ENCODE peak calls at places on chromosomes 6 and 20, in six cellular contexts. One of them, this sample, is unnamed.

GRCh38 chr20:20562507-20562906 is 149.9 kb downstream of the RALGAPA2 start:
- DNase-seq in IMR-90: no peak
- DNase-seq in H1: no peak
- DNase-seq in mesenchymal stem cell: no peak
- DNase-seq in neuronal stem cell: no peak
- DNase-seq in trophoblast cell: no peak
- DNase-seq in this sample: no peak

GRCh38 chr6:40528051-40528450 is 59.1 kb downstream of the LRFN2 start:
- DNase-seq in IMR-90: no peak
- DNase-seq in H1: no peak
- DNase-seq in mesenchymal stem cell: no peak
- DNase-seq in neuronal stem cell: no peak
- DNase-seq in trophoblast cell: no peak
- DNase-seq in this sample: no peak

GRCh38 chr6:141610741-141611140 is 522.0 kb upstream of the GJE1 start:
- DNase-seq in IMR-90: peak; percentile 51
- DNase-seq in H1: no peak
- DNase-seq in mesenchymal stem cell: peak; percentile 63
- DNase-seq in neuronal stem cell: no peak
- DNase-seq in trophoblast cell: peak; percentile 66
- DNase-seq in this sample: no peak

GRCh38 chr6:119895626-119896025 is 546.1 kb upstream of the MAN1A1 start:
- DNase-seq in IMR-90: no peak
- DNase-seq in H1: no peak
- DNase-seq in mesenchymal stem cell: no peak
- DNase-seq in neuronal stem cell: no peak
- DNase-seq in trophoblast cell: peak; percentile 79
- DNase-seq in this sample: no peak

GRCh38 chr20:63686492-63687321 is 9.7 kb upstream of the TNFRSF6B start:
- DNase-seq in IMR-90: peak; percentile 80
- DNase-seq in H1: no peak
- DNase-seq in mesenchymal stem cell: peak; percentile 96
- DNase-seq in neuronal stem cell: no peak
- DNase-seq in trophoblast cell: peak; percentile 88
- DNase-seq in this sample: no peak

GRCh38 chr6:36633915-36634314 is 39.8 kb downstream of the SRSF3 start:
- DNase-seq in IMR-90: peak; percentile 87
- DNase-seq in H1: no peak
- DNase-seq in mesenchymal stem cell: peak; percentile 72
- DNase-seq in neuronal stem cell: no peak
- DNase-seq in trophoblast cell: no peak
- DNase-seq in this sample: no peak

GRCh38 chr6:30378290-30378937 is 33.5 kb downstream of the RPP21 start:
- DNase-seq in IMR-90: peak; percentile 19
- DNase-seq in H1: no peak
- DNase-seq in mesenchymal stem cell: peak; percentile 34
- DNase-seq in neuronal stem cell: peak; percentile 41
- DNase-seq in trophoblast cell: no peak
- DNase-seq in this sample: no peak

GRCh38 chr6:14193524-14193923 is 76.0 kb downstream of the CD83 start:
- DNase-seq in IMR-90: no peak
- DNase-seq in H1: no peak
- DNase-seq in mesenchymal stem cell: no peak
- DNase-seq in neuronal stem cell: no peak
- DNase-seq in trophoblast cell: no peak
- DNase-seq in this sample: no peak

GRCh38 chr6:3383525-3383924 is 73.3 kb downstream of the SLC22A23 start:
- DNase-seq in IMR-90: peak; percentile 72
- DNase-seq in H1: no peak
- DNase-seq in mesenchymal stem cell: peak; percentile 28
- DNase-seq in neuronal stem cell: no peak
- DNase-seq in trophoblast cell: no peak
- DNase-seq in this sample: no peak

GRCh38 chr20:38255389-38255788 is 5.1 kb downstream of the KIAA1755 start:
- DNase-seq in IMR-90: peak; percentile 59
- DNase-seq in H1: no peak
- DNase-seq in mesenchymal stem cell: no peak
- DNase-seq in neuronal stem cell: no peak
- DNase-seq in trophoblast cell: no peak
- DNase-seq in this sample: no peak

GRCh38 chr6:6315660-6316059 is 4.8 kb downstream of the F13A1 start:
- DNase-seq in IMR-90: peak; percentile 11
- DNase-seq in H1: peak; percentile 69
- DNase-seq in mesenchymal stem cell: peak; percentile 39
- DNase-seq in neuronal stem cell: peak; percentile 44
- DNase-seq in trophoblast cell: peak; percentile 20
- DNase-seq in this sample: peak; percentile 57

GRCh38 chr6:111817451-111818146 is 55.7 kb downstream of the FYN start:
- DNase-seq in IMR-90: no peak
- DNase-seq in H1: no peak
- DNase-seq in mesenchymal stem cell: no peak
- DNase-seq in neuronal stem cell: no peak
- DNase-seq in trophoblast cell: no peak
- DNase-seq in this sample: no peak

GRCh38 chr6:112183271-112183671 is 71.1 kb downstream of the LAMA4 start:
- DNase-seq in IMR-90: peak; percentile 70
- DNase-seq in H1: no peak
- DNase-seq in mesenchymal stem cell: peak; percentile 16
- DNase-seq in neuronal stem cell: no peak
- DNase-seq in trophoblast cell: peak; percentile 47
- DNase-seq in this sample: no peak

GRCh38 chr20:17622086-17622850 is 52.4 kb downstream of the DSTN start:
- DNase-seq in IMR-90: no peak
- DNase-seq in H1: no peak
- DNase-seq in mesenchymal stem cell: no peak
- DNase-seq in neuronal stem cell: no peak
- DNase-seq in trophoblast cell: no peak
- DNase-seq in this sample: no peak

GRCh38 chr6:33698494-33698893 is 13.0 kb downstream of the UQCC2 start:
- DNase-seq in IMR-90: no peak
- DNase-seq in H1: no peak
- DNase-seq in mesenchymal stem cell: no peak
- DNase-seq in neuronal stem cell: no peak
- DNase-seq in trophoblast cell: no peak
- DNase-seq in this sample: no peak

GRCh38 chr6:82711105-82711829 is 347.6 kb downstream of the TPBG start:
- DNase-seq in IMR-90: no peak
- DNase-seq in H1: no peak
- DNase-seq in mesenchymal stem cell: no peak
- DNase-seq in neuronal stem cell: no peak
- DNase-seq in trophoblast cell: no peak
- DNase-seq in this sample: no peak

GRCh38 chr20:33791959-33792597 is 19.1 kb upstream of the CHMP4B start:
- DNase-seq in IMR-90: peak; percentile 37
- DNase-seq in H1: peak; percentile 91
- DNase-seq in mesenchymal stem cell: peak; percentile 45
- DNase-seq in neuronal stem cell: no peak
- DNase-seq in trophoblast cell: no peak
- DNase-seq in this sample: peak; percentile 64

GRCh38 chr6:27214126-27214601 is 33.3 kb upstream of the PRSS16 start:
- DNase-seq in IMR-90: no peak
- DNase-seq in H1: peak; percentile 69
- DNase-seq in mesenchymal stem cell: peak; percentile 29
- DNase-seq in neuronal stem cell: no peak
- DNase-seq in trophoblast cell: no peak
- DNase-seq in this sample: no peak

DNA sequence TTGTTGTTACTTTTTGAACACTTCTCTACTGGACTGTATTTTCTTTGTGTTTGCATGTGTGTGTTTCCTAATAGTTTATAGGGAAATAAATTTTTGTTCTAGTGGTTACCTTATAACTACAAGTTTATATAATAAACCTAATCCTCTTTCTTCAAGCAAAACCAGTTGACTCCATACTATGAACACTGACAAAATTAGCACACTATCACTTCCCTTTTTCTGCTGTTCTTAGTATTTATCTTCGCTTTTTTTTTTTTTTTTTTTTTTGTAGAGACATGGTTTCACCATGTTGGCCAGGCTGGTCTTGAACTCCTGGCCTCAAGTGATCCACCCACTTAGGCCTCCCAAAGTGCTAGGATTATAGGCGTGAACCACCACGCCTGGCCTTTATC is 25.0 kb upstream of the C6orf62 start:
- DNase-seq in IMR-90: no peak
- DNase-seq in H1: no peak
- DNase-seq in mesenchymal stem cell: no peak
- DNase-seq in neuronal stem cell: no peak
- DNase-seq in trophoblast cell: no peak
- DNase-seq in this sample: no peak
- H3K14ac ChIP-seq in IMR-90: no peak overlapping the region
- H3K14ac ChIP-seq in H1: no peak overlapping the region
- H3K14ac ChIP-seq in mesenchymal stem cell: no peak overlapping the region
- H3K14ac ChIP-seq in neuronal stem cell: no peak overlapping the region
- H3K14ac ChIP-seq in trophoblast cell: no peak overlapping the region
- H3K14ac ChIP-seq in this sample: no peak overlapping the region

GRCh38 chr20:15700147-15700765 is 873.0 kb downstream of the KIF16B start:
- DNase-seq in IMR-90: no peak
- DNase-seq in H1: no peak
- DNase-seq in mesenchymal stem cell: no peak
- DNase-seq in neuronal stem cell: no peak
- DNase-seq in trophoblast cell: no peak
- DNase-seq in this sample: no peak
- H3K9ac ChIP-seq in IMR-90: no peak overlapping the region
- H3K9ac ChIP-seq in H1: no peak overlapping the region
- H3K9ac ChIP-seq in mesenchymal stem cell: no peak overlapping the region
- H3K9ac ChIP-seq in neuronal stem cell: peak overlapping the region; percentile 13
- H3K9ac ChIP-seq in trophoblast cell: no peak overlapping the region
- H3K9ac ChIP-seq in this sample: no peak overlapping the region

GRCh38 chr6:156316613-156317012 is 460.6 kb upstream of the ARID1B start:
- DNase-seq in IMR-90: no peak
- DNase-seq in H1: no peak
- DNase-seq in mesenchymal stem cell: no peak
- DNase-seq in neuronal stem cell: no peak
- DNase-seq in trophoblast cell: no peak
- DNase-seq in this sample: no peak
- H3K14ac ChIP-seq in IMR-90: no peak overlapping the region
- H3K14ac ChIP-seq in H1: no peak overlapping the region
- H3K14ac ChIP-seq in mesenchymal stem cell: no peak overlapping the region
- H3K14ac ChIP-seq in neuronal stem cell: no peak overlapping the region
- H3K14ac ChIP-seq in trophoblast cell: no peak overlapping the region
- H3K14ac ChIP-seq in this sample: no peak overlapping the region

DNA sequence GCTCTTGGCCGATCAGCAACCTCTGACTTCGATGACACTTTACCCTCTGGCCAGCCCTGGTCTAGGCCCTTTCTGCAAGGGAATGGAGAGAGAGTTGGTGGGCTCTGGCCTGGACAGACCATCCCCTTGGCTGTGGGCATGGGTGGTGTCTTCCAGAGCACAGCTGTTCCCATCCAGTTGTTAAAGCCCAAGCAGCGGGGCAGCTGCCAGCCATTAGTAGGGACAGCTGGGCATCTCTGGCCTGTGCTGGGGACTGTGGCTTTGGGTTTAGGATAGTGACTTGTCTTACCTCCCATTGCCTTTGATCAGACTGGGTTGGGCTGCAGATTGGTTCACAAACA is 2.8 kb downstream of the CDC25B start:
- DNase-seq in IMR-90: no peak
- DNase-seq in H1: no peak
- DNase-seq in mesenchymal stem cell: no peak
- DNase-seq in neuronal stem cell: no peak
- DNase-seq in trophoblast cell: no peak
- DNase-seq in this sample: no peak
- H3K9ac ChIP-seq in IMR-90: no peak overlapping the region
- H3K9ac ChIP-seq in H1: no peak overlapping the region
- H3K9ac ChIP-seq in mesenchymal stem cell: peak overlapping the region; percentile 92
- H3K9ac ChIP-seq in neuronal stem cell: no peak overlapping the region
- H3K9ac ChIP-seq in trophoblast cell: no peak overlapping the region
- H3K9ac ChIP-seq in this sample: no peak overlapping the region

DNA sequence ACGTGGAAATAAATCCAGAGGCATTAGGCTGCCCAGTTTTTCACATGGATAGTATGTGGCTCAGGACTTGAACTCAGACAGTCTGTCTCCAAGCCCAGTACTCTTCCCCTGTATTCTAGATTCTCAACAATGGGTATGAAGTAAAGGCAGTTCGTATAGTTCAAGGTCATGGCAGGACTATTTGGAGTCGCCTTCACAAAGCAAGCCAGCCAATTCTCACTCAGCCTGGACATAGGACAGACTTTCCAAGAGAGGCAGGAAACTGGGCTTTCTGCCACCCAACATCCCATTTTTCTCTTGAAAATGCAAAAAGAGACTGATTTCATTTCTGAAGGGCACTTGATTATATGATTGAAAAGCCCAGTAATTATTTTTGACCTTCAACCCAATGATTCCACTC is 111.0 kb downstream of the EDN1 start:
- DNase-seq in IMR-90: no peak
- DNase-seq in H1: no peak
- DNase-seq in mesenchymal stem cell: no peak
- DNase-seq in neuronal stem cell: no peak
- DNase-seq in trophoblast cell: no peak
- DNase-seq in this sample: no peak
- H3K14ac ChIP-seq in IMR-90: no peak overlapping the region
- H3K14ac ChIP-seq in H1: no peak overlapping the region
- H3K14ac ChIP-seq in mesenchymal stem cell: no peak overlapping the region
- H3K14ac ChIP-seq in neuronal stem cell: no peak overlapping the region
- H3K14ac ChIP-seq in trophoblast cell: no peak overlapping the region
- H3K14ac ChIP-seq in this sample: no peak overlapping the region

DNA sequence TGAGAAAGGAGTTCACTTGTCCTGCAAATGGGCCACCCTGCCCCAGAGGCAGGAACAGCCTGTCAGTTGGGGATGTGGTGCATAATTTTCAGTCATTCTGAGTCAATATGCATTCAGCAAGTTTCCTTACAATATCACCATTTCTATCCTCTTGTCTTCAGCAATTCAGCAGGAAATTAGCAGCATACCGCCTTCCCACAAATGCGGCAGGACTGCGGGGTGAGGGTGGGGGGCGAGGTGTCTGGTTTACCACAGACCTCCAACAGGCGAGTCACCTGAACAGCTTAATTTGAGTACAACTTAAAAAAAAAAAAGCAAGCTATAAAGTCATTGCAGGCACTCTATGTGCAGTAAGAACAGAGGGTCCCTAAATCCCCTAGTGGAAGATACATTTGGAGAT is 126.8 kb downstream of the MAP3K7 start:
- DNase-seq in IMR-90: no peak
- DNase-seq in H1: no peak
- DNase-seq in mesenchymal stem cell: no peak
- DNase-seq in neuronal stem cell: no peak
- DNase-seq in trophoblast cell: no peak
- DNase-seq in this sample: no peak
- H3K9ac ChIP-seq in IMR-90: no peak overlapping the region
- H3K9ac ChIP-seq in H1: no peak overlapping the region
- H3K9ac ChIP-seq in mesenchymal stem cell: no peak overlapping the region
- H3K9ac ChIP-seq in neuronal stem cell: no peak overlapping the region
- H3K9ac ChIP-seq in trophoblast cell: no peak overlapping the region
- H3K9ac ChIP-seq in this sample: no peak overlapping the region

This sample was measured in H9.